ENCODE peak calls at places on chromosomes 1 and 21, in ten cellular contexts. D is ovary; C is GM18507; G is Right ventricle myocardium superior; J is foreskin fibroblast; T is stimulated activated CD8-positive, alpha-beta memory T cell treated with anti-CD3 and anti-CD28 coated beads, Interleukin-15, amount 100 ng/mL, for 24 hours; B is upper lobe of right lung; K is GM03348; M is hippocampal formation; H is stimulated activated CD4-positive, alpha-beta T cell treated with anti-CD3 and anti-CD28 coated beads, Interleukin-4, amount 100 ng/mL, for 1 hour. Y is an unnamed sample.

GRCh38 chr1:117659565-117660264 is 53.9 kb downstream of the TENT5C start:
- DNase-seq in D (no peak), C (no peak), G (no peak), J (no peak), T (no peak), B (no peak), K (no peak), M (no peak), H (no peak), Y (no peak)

GRCh38 chr1:115168026-115168425 is 78.7 kb upstream of the TSPAN2 start:
- DNase-seq in D (no peak), C (no peak), G (no peak), J (no peak), T (no peak), B (no peak), K (no peak), M (no peak), H (no peak), Y (no peak)

GRCh38 chr1:21914468-21914867 is 22.6 kb downstream of the HSPG2 start:
- DNase-seq in D (no peak), C (no peak), G (no peak), J (no peak), T (no peak), B (no peak), K (no peak), M (no peak), H (no peak), Y (no peak)

GRCh38 chr1:17348593-17349234 is 23.3 kb upstream of the PADI6 start:
- DNase-seq in D (no peak), C (peak; percentile 51), G (no peak), J (no peak), T (no peak), B (peak; percentile 29), K (no peak), M (no peak), H (no peak), Y (no peak)

GRCh38 chr1:235270625-235271024 is 57.4 kb downstream of the ARID4B start:
- DNase-seq in D (no peak), C (no peak), G (no peak), J (peak; percentile 41), T (no peak), B (no peak), K (peak; percentile 48), M (no peak), H (no peak), Y (no peak)

GRCh38 chr1:3133671-3134070 is 64.7 kb downstream of the PRDM16 start:
- DNase-seq in D (no peak), C (no peak), G (no peak), J (no peak), T (no peak), B (peak; percentile 74), K (no peak), M (no peak), H (no peak), Y (no peak)

GRCh38 chr1:227561303-227561702 is 2.1 kb upstream of the ZNF678 start:
- DNase-seq in D (no peak), C (no peak), G (peak; percentile 39), J (no peak), T (no peak), B (no peak), K (no peak), M (no peak), H (no peak), Y (no peak)

GRCh38 chr1:22074803-22075202 is 22.3 kb downstream of the CDC42 start:
- DNase-seq in D (no peak), C (no peak), G (no peak), J (no peak), T (no peak), B (no peak), K (no peak), M (no peak), H (no peak), Y (no peak)

GRCh38 chr1:171179323-171180227 is 5.5 kb upstream of the FMO2 start:
- DNase-seq in D (no peak), C (no peak), G (no peak), J (peak; percentile 46), T (no peak), B (no peak), K (peak; percentile 5), M (no peak), H (no peak), Y (peak; percentile 51)

GRCh38 chr21:14271053-14271452 is 55.1 kb downstream of the RBM11 start:
- DNase-seq in D (no peak), C (no peak), G (no peak), J (no peak), T (no peak), B (no peak), K (no peak), M (no peak), H (no peak), Y (no peak)

GRCh38 chr1:107867422-107867821 is 97.6 kb downstream of the VAV3 start:
- DNase-seq in D (no peak), C (no peak), G (no peak), J (no peak), T (no peak), B (no peak), K (no peak), M (no peak), H (no peak), Y (no peak)

GRCh38 chr1:111778541-111779051 is 22.9 kb downstream of the DDX20 start:
- DNase-seq in D (no peak), C (no peak), G (no peak), J (peak; percentile 32), T (no peak), B (no peak), K (peak; percentile 70), M (no peak), H (no peak), Y (no peak)

GRCh38 chr1:147494998-147495580 is 46.2 kb upstream of the BCL9 start:
- DNase-seq in D (peak; percentile 78), C (peak; percentile 38), G (peak; percentile 73), J (peak; percentile 90), T (peak; percentile 21), B (peak; percentile 68), K (peak; percentile 85), M (peak; percentile 64), H (peak; percentile 66), Y (peak; percentile 49)

GRCh38 chr1:86502721-86503430 is 34.1 kb downstream of the CLCA1 start:
- DNase-seq in D (peak; percentile 28), C (no peak), G (peak; percentile 38), J (no peak), T (no peak), B (no peak), K (no peak), M (no peak), H (no peak), Y (no peak)

GRCh38 chr1:179230251-179230650 is 774 bp upstream of the ABL2 start:
- DNase-seq in D (no peak), C (no peak), G (no peak), J (peak; percentile 79), T (no peak), B (no peak), K (no peak), M (no peak), H (no peak), Y (no peak)

GRCh38 chr1:1245178-1245839 is 1.2 kb downstream of the C1QTNF12 start:
- DNase-seq in D (no peak), C (no peak), G (no peak), J (no peak), T (no peak), B (peak; percentile 62), K (no peak), M (no peak), H (no peak), Y (no peak)

GRCh38 chr1:145990249-145991097 is 5.9 kb downstream of the TXNIP start:
- DNase-seq in D (no peak), C (no peak), G (no peak), J (peak; percentile 81), T (no peak), B (peak; percentile 65), K (no peak), M (no peak), H (no peak), Y (no peak)

GRCh38 chr1:15272782-15273127 is 25.7 kb downstream of the FHAD1 start:
- DNase-seq in D (no peak), C (no peak), G (no peak), J (no peak), T (no peak), B (no peak), K (no peak), M (no peak), H (no peak), Y (no peak)

GRCh38 chr1:175130649-175131045 is 61.9 kb downstream of the KIAA0040 start:
- DNase-seq in D (no peak), C (no peak), G (no peak), J (no peak), T (no peak), B (no peak), K (no peak), M (no peak), H (no peak), Y (no peak)